ENCODE peak calls at places on chromosomes 12 and 14, in eight cellular contexts. G is esophagus squamous epithelium, H is fibroblast of mammary gland, N is A549, O is PC-9, D is glutamatergic neuron, J is AG04450, K is fibroblast of pulmonary artery. L is an unnamed sample.

GRCh38 chr14:68016243-68016914 is 196.8 kb downstream of the RAD51B start:
- DNase-seq in G (no peak), J (no peak), D (no peak), K (peak; percentile 45), N (no peak), H (peak; percentile 35), O (no peak), L (no peak)

GRCh38 chr12:69467400-69467799 is 2.8 kb upstream of the FRS2 start:
- DNase-seq in J (no peak), K (no peak), D (no peak), H (no peak), G (no peak), O (no peak), N (no peak), L (no peak)

GRCh38 chr12:122460061-122460460 is 37.6 kb upstream of the CLIP1 start:
- DNase-seq in D (no peak), K (no peak), J (no peak), N (no peak), H (no peak), G (no peak), O (no peak), L (no peak)

GRCh38 chr14:35506927-35507326 is 27.0 kb upstream of the INSM2 start:
- DNase-seq in H (peak; percentile 14), N (no peak), J (no peak), D (no peak), G (no peak), O (no peak), K (peak; percentile 39), L (no peak)

GRCh38 chr14:59920378-59920683 is 387 bp downstream of the LRRC9 start:
- DNase-seq in O (no peak), K (no peak), G (no peak), N (no peak), J (no peak), D (no peak), H (no peak), L (no peak)

GRCh38 chr14:99968156-99968920 is 96.9 kb upstream of the EVL start:
- DNase-seq in K (peak; percentile 60), N (no peak), G (no peak), O (no peak), D (no peak), J (peak; percentile 77), H (peak; percentile 97), L (no peak)

GRCh38 chr14:43939836-43940235 is 567.2 kb downstream of the FSCB start:
- DNase-seq in N (no peak), D (no peak), J (no peak), O (no peak), K (no peak), G (no peak), H (no peak), L (no peak)

GRCh38 chr14:93160353-93160801 is 24.3 kb downstream of the MOAP1 start:
- DNase-seq in G (no peak), J (no peak), H (peak; percentile 20), O (no peak), K (peak; percentile 28), N (peak; percentile 66), D (no peak), L (peak; percentile 31)

GRCh38 chr14:69553221-69553620 is 21.4 kb downstream of the CCDC177 start:
- DNase-seq in D (no peak), O (peak; percentile 76), J (peak; percentile 16), K (peak; percentile 92), G (no peak), H (peak; percentile 90), N (no peak), L (peak; percentile 9)

GRCh38 chr14:69542311-69542710 is 32.4 kb downstream of the CCDC177 start:
- DNase-seq in N (no peak), D (no peak), G (no peak), O (no peak), H (no peak), J (no peak), K (no peak), L (no peak)

GRCh38 chr14:69548566-69548965 is 26.1 kb downstream of the CCDC177 start:
- DNase-seq in J (no peak), O (no peak), K (no peak), D (no peak), G (no peak), N (no peak), H (no peak), L (no peak)

GRCh38 chr14:69543341-69544249 is 31.1 kb downstream of the CCDC177 start:
- DNase-seq in K (peak; percentile 96), N (peak; percentile 39), H (peak; percentile 98), O (peak; percentile 92), J (peak; percentile 69), G (peak; percentile 14), D (peak; percentile 48), L (peak; percentile 86)

GRCh38 chr14:69547701-69548348 is 26.8 kb downstream of the CCDC177 start:
- DNase-seq in H (peak; percentile 21), J (no peak), K (peak; percentile 20), G (no peak), O (no peak), D (peak; percentile 86), N (no peak), L (no peak)
- TF ChIP-seq CTCF in H (peak; percentile 33), J (peak; percentile 62), K (peak; percentile 38), G (peak; percentile 60), O (no peak), D (peak; percentile 97), N (peak; percentile 41), L (peak; percentile 50)

GRCh38 chr14:105177082-105177481 is 4.0 kb downstream of the NUDT14 start:
- DNase-seq in O (no peak), K (no peak), N (no peak), D (peak; percentile 52), J (no peak), H (no peak), G (no peak), L (no peak)

GRCh38 chr14:105178868-105179140 is 2.3 kb downstream of the NUDT14 start:
- DNase-seq in D (no peak), N (no peak), H (no peak), G (no peak), J (no peak), K (no peak), O (no peak), L (no peak)

GRCh38 chr14:105179191-105179590 is 1.9 kb downstream of the NUDT14 start:
- DNase-seq in O (no peak), H (no peak), G (no peak), N (no peak), K (no peak), D (no peak), J (no peak), L (no peak)

GRCh38 chr14:105176513-105176912 is 4.6 kb downstream of the NUDT14 start:
- DNase-seq in D (no peak), G (no peak), N (no peak), K (no peak), H (no peak), O (no peak), J (no peak), L (no peak)

GRCh38 chr14:105178069-105178867 is 2.8 kb downstream of the NUDT14 start:
- DNase-seq in J (no peak), O (no peak), K (no peak), D (peak; percentile 82), N (no peak), G (no peak), H (no peak), L (no peak)
- TF ChIP-seq CTCF in J (no peak), O (no peak), K (no peak), D (no peak), N (no peak), G (no peak), H (no peak), L (no peak)

GRCh38 chr14:103104389-103104653 is 9.8 kb downstream of the EXOC3L4 start:
- DNase-seq in J (no peak), H (no peak), G (no peak), N (no peak), O (no peak), K (no peak), D (no peak), L (no peak)

GRCh38 chr14:103102689-103103260 is 8.2 kb downstream of the EXOC3L4 start:
- DNase-seq in J (no peak), H (no peak), G (no peak), D (no peak), N (no peak), K (no peak), O (no peak), L (no peak)

GRCh38 chr14:103101964-103102688 is 7.6 kb downstream of the EXOC3L4 start:
- DNase-seq in K (no peak), J (no peak), H (no peak), G (no peak), N (no peak), D (no peak), O (no peak), L (no peak)

GRCh38 chr14:103104654-103105511 is 10.4 kb downstream of the EXOC3L4 start:
- DNase-seq in O (peak; percentile 76), D (peak; percentile 85), J (no peak), K (peak; percentile 52), N (no peak), H (peak; percentile 40), G (no peak), L (peak; percentile 85)

DNA sequence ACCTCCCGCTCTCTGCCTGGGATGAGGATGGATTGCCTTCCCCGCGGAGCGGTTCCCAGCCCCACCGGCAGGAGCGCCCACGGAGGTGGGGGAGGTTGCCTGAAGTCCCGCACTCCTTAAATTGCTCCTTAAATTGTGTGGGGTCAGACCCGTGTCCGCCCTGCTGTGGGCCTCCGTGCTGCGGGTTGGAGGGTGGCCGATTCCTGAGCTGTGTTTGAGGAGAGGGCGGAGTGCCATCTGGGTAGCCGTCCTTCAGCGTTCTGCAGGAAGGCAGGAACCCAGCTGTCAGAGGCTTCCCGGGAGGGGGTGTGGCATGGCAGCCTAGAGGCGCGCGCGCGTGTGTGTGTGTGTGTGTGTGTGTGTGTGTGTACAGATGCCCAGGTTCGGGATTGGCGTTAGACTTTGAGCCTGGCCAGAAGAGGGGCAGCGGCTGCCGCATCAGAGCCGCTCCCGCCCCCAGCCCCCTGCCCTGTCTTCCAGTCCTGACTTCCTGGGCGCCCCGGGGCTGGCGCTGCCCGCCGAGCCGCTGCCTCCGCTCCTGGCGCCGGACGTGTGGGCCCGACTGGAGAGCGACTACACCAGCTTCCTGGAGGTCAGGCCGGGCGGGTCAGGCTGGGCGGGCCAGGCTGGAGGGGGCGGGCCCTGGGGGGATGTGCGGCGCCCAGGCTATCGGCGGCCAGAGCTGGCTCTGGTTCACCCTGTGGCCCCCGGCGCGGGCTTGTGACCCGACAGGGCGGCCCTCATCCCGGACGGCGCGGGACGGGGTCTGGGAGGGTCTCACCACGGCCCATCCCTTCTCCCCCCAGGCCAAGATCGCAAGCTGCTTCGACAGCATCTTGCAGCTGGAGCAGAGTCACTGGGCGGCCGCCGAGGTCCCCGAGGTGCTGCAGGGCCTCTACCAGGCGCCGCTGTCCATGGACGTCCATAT is 9.2 kb downstream of the EXOC3L4 start:
- DNase-seq in G (no peak), D (peak; percentile 77), N (peak; percentile 88), O (peak; percentile 83), K (peak; percentile 50), H (peak; percentile 40), J (no peak), L (peak; percentile 77)
- TF ChIP-seq CTCF in G (peak; percentile 46), D (peak; percentile 41), N (peak; percentile 8), O (no peak), K (peak; percentile 16), H (peak; percentile 12), J (peak; percentile 49), L (peak; percentile 46)

DNA sequence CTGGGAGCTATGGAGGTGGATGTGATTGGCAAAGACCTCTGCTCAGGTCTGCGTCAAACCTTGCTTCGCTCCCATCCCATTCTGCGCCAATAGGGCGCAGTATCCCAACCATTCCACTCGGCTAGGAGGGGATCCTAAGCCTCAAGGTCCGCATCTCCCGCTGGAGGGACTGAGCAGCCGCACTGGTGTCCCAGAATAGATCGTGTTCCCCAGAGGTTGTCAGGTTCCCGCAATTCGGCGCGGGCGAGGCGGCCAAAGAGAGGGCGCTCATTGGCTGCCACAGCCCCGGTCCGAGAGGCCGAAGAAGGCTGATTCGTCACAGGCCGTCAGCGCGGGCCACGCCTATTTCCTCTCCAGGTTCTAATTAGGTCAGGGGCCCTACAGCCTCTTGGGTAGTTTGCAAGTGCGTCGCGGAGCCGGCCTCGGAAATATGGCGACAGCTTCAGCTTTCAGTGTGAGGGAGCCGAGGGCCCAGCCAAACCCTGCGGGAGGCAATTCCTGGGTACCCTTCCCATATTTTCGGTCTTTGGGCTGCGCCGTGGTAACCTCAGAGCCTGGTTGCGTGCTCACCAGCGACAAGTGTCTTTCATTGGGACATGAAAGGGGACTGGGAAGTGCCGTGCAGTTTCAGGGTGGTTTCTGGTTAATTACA is 5.0 kb downstream of the OR10AD1 start:
- DNase-seq in G (peak; percentile 90), O (peak; percentile 89), J (peak; percentile 65), N (peak; percentile 93), K (peak; percentile 95), D (peak; percentile 96), H (peak; percentile 93), L (peak; percentile 87)
- TF ChIP-seq CTCF in G (no peak), O (no peak), J (peak; percentile 14), N (no peak), K (no peak), D (peak; percentile 19), H (no peak), L (no peak)

L was measured in Calu3.